ENCODE peak calls at places on chromosome 11, in five cellular contexts. One of them, this sample, is unnamed.

GRCh38 chr11:86952221-86952875 is 2.8 kb downstream of the FZD4 start:
- DNase-seq in T-helper 22 cell: no peak
- DNase-seq in posterior vena cava: no peak
- DNase-seq in stimulated activated CD8-positive, alpha-beta memory T cell treated with anti-CD3 and anti-CD28 coated beads, Interleukin-2, amount 100 ng/mL, for 48 hours: no peak
- DNase-seq in HS-5: no peak
- DNase-seq in this sample: no peak

GRCh38 chr11:107991868-107992414 is 16.8 kb upstream of the CUL5 start:
- DNase-seq in HS-5: no peak
- DNase-seq in posterior vena cava: no peak
- DNase-seq in T-helper 22 cell: no peak
- DNase-seq in stimulated activated CD8-positive, alpha-beta memory T cell treated with anti-CD3 and anti-CD28 coated beads, Interleukin-2, amount 100 ng/mL, for 48 hours: no peak
- DNase-seq in this sample: no peak

GRCh38 chr11:36123353-36124220 is 165.6 kb downstream of the COMMD9 start:
- DNase-seq in T-helper 22 cell: no peak
- DNase-seq in stimulated activated CD8-positive, alpha-beta memory T cell treated with anti-CD3 and anti-CD28 coated beads, Interleukin-2, amount 100 ng/mL, for 48 hours: no peak
- DNase-seq in HS-5: no peak
- DNase-seq in posterior vena cava: no peak
- DNase-seq in this sample: no peak

GRCh38 chr11:121520243-121521144 is 67.7 kb upstream of the SORL1-AS1 start:
- DNase-seq in T-helper 22 cell: no peak
- DNase-seq in posterior vena cava: no peak
- DNase-seq in HS-5: peak
- DNase-seq in stimulated activated CD8-positive, alpha-beta memory T cell treated with anti-CD3 and anti-CD28 coated beads, Interleukin-2, amount 100 ng/mL, for 48 hours: no peak
- DNase-seq in this sample: peak

GRCh38 chr11:129592191-129592590 is 216.5 kb downstream of the BARX2 start:
- DNase-seq in posterior vena cava: no peak
- DNase-seq in HS-5: no peak
- DNase-seq in stimulated activated CD8-positive, alpha-beta memory T cell treated with anti-CD3 and anti-CD28 coated beads, Interleukin-2, amount 100 ng/mL, for 48 hours: no peak
- DNase-seq in T-helper 22 cell: no peak
- DNase-seq in this sample: no peak

GRCh38 chr11:81579339-81579738 is 1154.3 kb downstream of the FAM181B start:
- DNase-seq in posterior vena cava: no peak
- DNase-seq in stimulated activated CD8-positive, alpha-beta memory T cell treated with anti-CD3 and anti-CD28 coated beads, Interleukin-2, amount 100 ng/mL, for 48 hours: no peak
- DNase-seq in T-helper 22 cell: no peak
- DNase-seq in HS-5: no peak
- DNase-seq in this sample: no peak

GRCh38 chr11:92050305-92050704 is 174.3 kb upstream of the FAT3 start:
- DNase-seq in HS-5: no peak
- DNase-seq in posterior vena cava: no peak
- DNase-seq in stimulated activated CD8-positive, alpha-beta memory T cell treated with anti-CD3 and anti-CD28 coated beads, Interleukin-2, amount 100 ng/mL, for 48 hours: no peak
- DNase-seq in T-helper 22 cell: no peak
- DNase-seq in this sample: no peak

GRCh38 chr11:62553839-62554361 is 7.3 kb upstream of the AHNAK start:
- DNase-seq in T-helper 22 cell: no peak
- DNase-seq in HS-5: peak
- DNase-seq in stimulated activated CD8-positive, alpha-beta memory T cell treated with anti-CD3 and anti-CD28 coated beads, Interleukin-2, amount 100 ng/mL, for 48 hours: no peak
- DNase-seq in posterior vena cava: no peak
- DNase-seq in this sample: peak

GRCh38 chr11:72483412-72484186 is 49.3 kb upstream of the CLPB start:
- DNase-seq in stimulated activated CD8-positive, alpha-beta memory T cell treated with anti-CD3 and anti-CD28 coated beads, Interleukin-2, amount 100 ng/mL, for 48 hours: no peak
- DNase-seq in HS-5: no peak
- DNase-seq in T-helper 22 cell: no peak
- DNase-seq in posterior vena cava: no peak
- DNase-seq in this sample: peak

GRCh38 chr11:15897211-15897960 is 459.0 kb downstream of the SOX6 start:
- DNase-seq in HS-5: peak
- DNase-seq in stimulated activated CD8-positive, alpha-beta memory T cell treated with anti-CD3 and anti-CD28 coated beads, Interleukin-2, amount 100 ng/mL, for 48 hours: no peak
- DNase-seq in posterior vena cava: no peak
- DNase-seq in T-helper 22 cell: no peak
- DNase-seq in this sample: peak

GRCh38 chr11:69913591-69914285 is 94.5 kb upstream of the FGF3 start:
- DNase-seq in posterior vena cava: peak
- DNase-seq in HS-5: no peak
- DNase-seq in T-helper 22 cell: no peak
- DNase-seq in stimulated activated CD8-positive, alpha-beta memory T cell treated with anti-CD3 and anti-CD28 coated beads, Interleukin-2, amount 100 ng/mL, for 48 hours: no peak
- DNase-seq in this sample: no peak

GRCh38 chr11:73875840-73876239 is 806 bp downstream of the COA4 start:
- DNase-seq in HS-5: no peak
- DNase-seq in T-helper 22 cell: no peak
- DNase-seq in stimulated activated CD8-positive, alpha-beta memory T cell treated with anti-CD3 and anti-CD28 coated beads, Interleukin-2, amount 100 ng/mL, for 48 hours: no peak
- DNase-seq in posterior vena cava: no peak
- DNase-seq in this sample: no peak

GRCh38 chr11:71563401-71563800 is 2.0 kb upstream of the KRTAP5-10 start:
- DNase-seq in stimulated activated CD8-positive, alpha-beta memory T cell treated with anti-CD3 and anti-CD28 coated beads, Interleukin-2, amount 100 ng/mL, for 48 hours: no peak
- DNase-seq in HS-5: peak
- DNase-seq in posterior vena cava: peak
- DNase-seq in T-helper 22 cell: no peak
- DNase-seq in this sample: peak

GRCh38 chr11:109422755-109423113 is 744 bp downstream of the C11orf87 start:
- DNase-seq in posterior vena cava: peak
- DNase-seq in T-helper 22 cell: no peak
- DNase-seq in HS-5: no peak
- DNase-seq in stimulated activated CD8-positive, alpha-beta memory T cell treated with anti-CD3 and anti-CD28 coated beads, Interleukin-2, amount 100 ng/mL, for 48 hours: no peak
- DNase-seq in this sample: no peak

GRCh38 chr11:75383246-75383645 is 16.1 kb upstream of the RPS3 start:
- DNase-seq in HS-5: no peak
- DNase-seq in posterior vena cava: peak
- DNase-seq in stimulated activated CD8-positive, alpha-beta memory T cell treated with anti-CD3 and anti-CD28 coated beads, Interleukin-2, amount 100 ng/mL, for 48 hours: no peak
- DNase-seq in T-helper 22 cell: no peak
- DNase-seq in this sample: no peak

GRCh38 chr11:61718613-61719302 is 33.7 kb upstream of the MYRF start:
- DNase-seq in HS-5: no peak
- DNase-seq in stimulated activated CD8-positive, alpha-beta memory T cell treated with anti-CD3 and anti-CD28 coated beads, Interleukin-2, amount 100 ng/mL, for 48 hours: no peak
- DNase-seq in T-helper 22 cell: no peak
- DNase-seq in posterior vena cava: no peak
- DNase-seq in this sample: peak

GRCh38 chr11:68090706-68091105 is 30.5 kb downstream of the CHKA start:
- DNase-seq in posterior vena cava: no peak
- DNase-seq in stimulated activated CD8-positive, alpha-beta memory T cell treated with anti-CD3 and anti-CD28 coated beads, Interleukin-2, amount 100 ng/mL, for 48 hours: no peak
- DNase-seq in HS-5: no peak
- DNase-seq in T-helper 22 cell: no peak
- DNase-seq in this sample: peak

This sample was measured in IMR-90.